ENCODE peak calls at places on chromosome 2, in six cellular contexts. K, S, G, J, P and H are unnamed samples.

GRCh38 chr2:236988690-236989639 is 96.7 kb upstream of the COPS8 start:
- DNase-seq in S (no peak), G (peak), K (no peak), J (no peak), P (peak), H (peak)

GRCh38 chr2:107025869-107026380 is 140.0 kb upstream of the ST6GAL2 start:
- DNase-seq in K (peak), P (no peak), S (no peak), G (no peak), J (peak), H (no peak)

GRCh38 chr2:153986488-153987229 is 114.9 kb downstream of the GALNT13 start:
- DNase-seq in K (no peak), P (no peak), G (no peak), J (no peak), S (no peak), H (no peak)

GRCh38 chr2:3458396-3459184 is 60.7 kb downstream of the ADI1 start:
- DNase-seq in K (no peak), G (no peak), J (no peak), P (no peak), S (no peak), H (peak)

GRCh38 chr2:65662654-65663432 is 230.4 kb upstream of the SPRED2 start:
- DNase-seq in S (no peak), P (no peak), J (peak), K (peak), G (no peak), H (no peak)

GRCh38 chr2:16656784-16657391 is 8.7 kb downstream of the CYRIA start:
- DNase-seq in P (no peak), J (no peak), G (peak), S (peak), K (no peak), H (peak)

GRCh38 chr2:187138240-187138639 is 289.3 kb upstream of the ZSWIM2 start:
- DNase-seq in K (no peak), G (peak), P (no peak), J (peak), S (peak), H (peak)

GRCh38 chr2:96537734-96538486 is 1.4 kb downstream of the ARID5A start:
- DNase-seq in J (no peak), K (no peak), P (no peak), S (no peak), G (no peak), H (no peak)

GRCh38 chr2:122469147-122469546 is 713.7 kb downstream of the TSN start:
- DNase-seq in S (no peak), K (no peak), G (no peak), P (no peak), J (no peak), H (no peak)

GRCh38 chr2:28748176-28748575 is 3.5 kb upstream of the PPP1CB start:
- DNase-seq in K (no peak), P (no peak), J (no peak), S (no peak), G (no peak), H (no peak)

DNA sequence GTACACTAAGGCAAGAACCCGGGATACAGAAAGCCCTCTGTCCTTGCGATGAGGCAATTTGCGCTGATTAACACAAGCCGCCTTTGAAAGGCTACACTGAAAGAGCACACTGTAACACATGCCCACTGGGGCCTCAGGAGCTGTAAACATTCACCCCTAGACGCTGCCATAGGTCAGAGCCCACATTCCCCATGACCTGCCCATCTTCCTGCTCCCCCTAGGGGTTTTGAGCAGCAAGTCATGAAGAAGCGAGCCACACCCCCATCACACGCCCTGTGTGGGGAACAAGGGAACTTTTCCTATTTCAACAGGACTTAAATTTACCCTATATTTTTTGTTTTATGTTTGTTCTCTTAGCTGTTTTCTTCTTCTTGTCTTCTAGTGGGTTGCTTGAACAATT is 47.8 kb upstream of the SLC4A10 start:
- DNase-seq in K (no peak), P (no peak), G (no peak), S (peak), J (no peak), H (no peak)
- TF ChIP-seq CTCF in K (no peak), P (no peak), G (no peak), S (peak), J (peak), H (no peak)

DNA sequence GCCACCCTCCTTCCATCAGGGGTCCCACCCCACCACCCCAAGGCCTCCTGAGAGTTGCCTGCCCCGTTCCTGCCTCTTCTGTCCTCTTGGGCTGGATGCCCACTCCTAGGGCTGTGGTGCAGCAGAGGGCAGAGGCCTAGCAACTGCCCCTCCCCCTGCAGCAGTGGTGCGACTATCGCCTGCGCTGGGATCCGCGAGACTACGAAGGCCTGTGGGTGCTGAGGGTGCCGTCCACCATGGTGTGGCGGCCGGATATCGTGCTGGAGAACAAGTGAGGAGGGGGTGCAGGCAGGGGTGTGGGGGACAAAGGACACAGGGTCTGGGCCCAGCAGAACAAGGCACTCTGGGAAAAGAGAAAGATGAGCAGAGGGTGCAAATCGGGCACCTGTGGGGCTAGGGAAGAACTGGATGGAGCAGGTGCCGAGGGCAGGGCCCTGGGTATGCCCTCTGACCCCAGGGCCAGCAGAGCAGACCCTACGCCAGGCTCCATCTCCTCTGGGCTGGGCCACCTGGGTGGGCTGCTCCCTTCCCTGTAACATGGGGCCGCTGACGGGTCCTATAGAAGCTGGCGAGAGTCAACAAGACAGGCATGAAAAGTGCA is 1.0 kb downstream of the CHRNG start:
- DNase-seq in P (peak), K (no peak), S (no peak), G (no peak), J (no peak), H (no peak)
- TF ChIP-seq CTCF in P (no peak), K (no peak), S (no peak), G (no peak), J (no peak), H (no peak)

DNA sequence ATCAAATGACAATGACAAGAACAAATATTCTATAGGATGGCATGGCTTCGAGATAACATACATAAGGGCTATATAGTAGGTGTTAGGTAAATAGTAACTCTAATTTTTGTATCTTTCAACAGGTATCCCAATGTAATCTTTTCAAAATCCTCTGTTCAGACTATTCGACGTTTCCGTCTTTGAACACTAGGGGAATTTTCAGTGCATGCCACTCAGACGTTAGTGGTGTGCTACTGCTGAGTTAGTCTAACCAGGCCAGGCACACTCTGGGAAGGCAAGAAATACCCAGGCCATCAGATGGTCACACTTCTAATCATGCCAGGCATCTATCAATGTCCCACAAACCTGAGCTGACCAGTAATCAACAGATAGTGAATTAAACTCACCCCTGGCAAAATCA is 14.6 kb upstream of the CREG2 start:
- DNase-seq in G (no peak), P (no peak), K (no peak), S (no peak), J (no peak), H (no peak)
- TF ChIP-seq CTCF in G (no peak), P (no peak), K (no peak), S (peak), J (peak), H (no peak)

DNA sequence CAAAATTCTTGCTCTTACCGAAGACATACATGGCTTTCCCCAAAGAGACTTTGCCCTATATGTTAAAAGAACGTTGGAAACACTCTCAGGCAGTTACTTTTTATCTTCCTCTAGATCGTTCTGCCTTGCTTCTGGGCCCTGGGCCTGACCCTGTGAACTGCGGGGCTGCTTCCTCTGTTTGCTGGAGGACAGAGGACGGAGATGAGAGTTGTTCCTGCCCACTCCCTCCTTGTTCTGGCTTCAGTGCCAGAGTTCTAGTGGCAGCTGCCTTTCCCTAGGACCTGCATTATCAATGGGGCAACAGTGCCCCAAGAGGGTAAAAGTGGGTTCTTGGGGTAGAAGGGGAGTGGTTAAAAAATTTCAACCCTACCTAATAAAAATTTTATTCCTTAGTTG is 6.5 kb upstream of the FN1 start:
- DNase-seq in G (no peak), K (no peak), J (no peak), S (no peak), P (no peak), H (no peak)
- TF ChIP-seq CTCF in G (no peak), K (no peak), J (peak), S (peak), P (no peak), H (no peak)

DNA sequence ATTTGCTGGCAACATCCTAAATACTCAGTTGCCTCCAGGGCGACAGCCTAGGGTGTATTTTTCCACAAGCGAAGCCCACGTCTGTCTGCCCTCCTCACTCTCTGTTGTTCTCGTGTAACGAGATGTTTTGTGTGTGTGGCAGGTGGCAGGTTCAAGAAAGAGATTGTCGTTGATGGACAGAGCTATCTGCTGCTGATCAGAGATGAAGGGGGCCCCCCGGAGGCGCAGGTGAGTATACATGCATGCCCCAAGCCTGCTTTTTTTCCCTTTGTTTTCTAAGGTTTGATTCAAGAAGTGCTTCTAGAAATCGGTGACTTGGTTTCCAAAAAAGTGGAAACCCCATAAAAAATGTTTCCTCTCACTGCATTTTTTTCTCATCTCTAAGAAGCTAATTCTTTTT is 247.0 kb downstream of the AGAP1 start:
- DNase-seq in J (no peak), S (no peak), G (no peak), P (no peak), K (no peak), H (no peak)
- TF ChIP-seq CTCF in J (peak), S (peak), G (no peak), P (no peak), K (no peak), H (no peak)

GRCh38 chr2:63840785-63841253 is 877 bp upstream of the UGP2 start:
- DNase-seq in G (peak), K (peak), S (peak), P (peak), J (peak), H (peak)

GRCh38 chr2:63840081-63840784 is 1.5 kb upstream of the UGP2 start:
- DNase-seq in G (no peak), K (no peak), P (no peak), J (no peak), S (peak), H (no peak)

GRCh38 chr2:63843093-63843492 is 1.4 kb downstream of the UGP2 start:
- DNase-seq in S (no peak), P (no peak), J (no peak), K (no peak), G (no peak), H (no peak)

GRCh38 chr2:63842149-63843061 is 709 bp downstream of the UGP2 start:
- DNase-seq in K (no peak), S (peak), G (peak), P (peak), J (peak), H (peak)

DNA sequence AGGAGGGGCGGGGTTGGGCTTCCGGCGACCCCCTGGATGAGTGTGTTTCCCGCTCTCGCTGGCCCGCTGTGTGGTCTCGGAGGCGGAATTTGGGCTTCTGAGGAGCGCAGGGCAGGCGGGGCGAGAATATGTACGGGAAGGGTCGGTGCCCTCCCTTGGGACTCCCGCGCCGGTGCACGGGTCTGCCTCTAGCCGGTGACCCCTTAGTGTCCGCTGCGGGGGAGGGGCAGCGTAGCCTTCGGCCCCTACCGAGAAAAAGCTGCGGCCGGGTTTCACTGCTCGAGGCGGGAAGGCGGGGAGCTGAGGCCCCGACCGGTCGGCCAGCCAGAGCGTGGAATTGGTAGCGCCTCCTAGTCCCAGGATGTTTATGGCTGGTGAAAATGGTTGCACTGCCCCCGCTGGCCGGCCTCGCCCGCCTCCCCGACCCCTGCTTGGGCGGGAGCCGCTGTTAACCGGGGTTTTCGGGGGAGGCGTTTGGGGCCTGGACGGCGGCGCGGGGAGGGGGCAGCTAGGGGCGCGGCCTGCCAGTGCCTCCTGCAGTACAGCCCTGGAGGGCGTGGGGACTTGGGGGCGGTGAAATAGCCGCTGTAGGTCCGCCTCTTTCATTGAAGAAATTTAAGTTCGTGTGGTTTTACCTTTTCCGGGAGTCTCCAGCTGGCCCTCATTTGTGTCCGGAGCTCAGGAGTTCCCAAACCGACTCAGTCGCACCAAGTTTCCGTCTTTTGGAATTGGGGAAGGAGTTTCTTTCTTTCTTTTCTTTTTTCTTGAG is at the start of gene UGP2:
- DNase-seq in K (peak), P (peak), S (peak), J (peak), G (peak), H (peak)
- TF ChIP-seq CTCF in K (peak), P (no peak), S (peak), J (peak), G (peak), H (no peak)

GRCh38 chr2:201401815-201402214 is 44.7 kb upstream of the FLACC1 start:
- DNase-seq in S (no peak), G (no peak), J (no peak), K (no peak), P (no peak), H (no peak)
- TF ChIP-seq CTCF in S (no peak), G (no peak), J (no peak), K (no peak), P (no peak), H (no peak)

GRCh38 chr2:137943948-137944347 is 20.3 kb upstream of the HNMT start:
- DNase-seq in G (no peak), P (no peak), S (no peak), K (no peak), J (no peak), H (no peak)
- TF ChIP-seq CTCF in G (no peak), P (no peak), S (peak), K (no peak), J (peak), H (no peak)

DNA sequence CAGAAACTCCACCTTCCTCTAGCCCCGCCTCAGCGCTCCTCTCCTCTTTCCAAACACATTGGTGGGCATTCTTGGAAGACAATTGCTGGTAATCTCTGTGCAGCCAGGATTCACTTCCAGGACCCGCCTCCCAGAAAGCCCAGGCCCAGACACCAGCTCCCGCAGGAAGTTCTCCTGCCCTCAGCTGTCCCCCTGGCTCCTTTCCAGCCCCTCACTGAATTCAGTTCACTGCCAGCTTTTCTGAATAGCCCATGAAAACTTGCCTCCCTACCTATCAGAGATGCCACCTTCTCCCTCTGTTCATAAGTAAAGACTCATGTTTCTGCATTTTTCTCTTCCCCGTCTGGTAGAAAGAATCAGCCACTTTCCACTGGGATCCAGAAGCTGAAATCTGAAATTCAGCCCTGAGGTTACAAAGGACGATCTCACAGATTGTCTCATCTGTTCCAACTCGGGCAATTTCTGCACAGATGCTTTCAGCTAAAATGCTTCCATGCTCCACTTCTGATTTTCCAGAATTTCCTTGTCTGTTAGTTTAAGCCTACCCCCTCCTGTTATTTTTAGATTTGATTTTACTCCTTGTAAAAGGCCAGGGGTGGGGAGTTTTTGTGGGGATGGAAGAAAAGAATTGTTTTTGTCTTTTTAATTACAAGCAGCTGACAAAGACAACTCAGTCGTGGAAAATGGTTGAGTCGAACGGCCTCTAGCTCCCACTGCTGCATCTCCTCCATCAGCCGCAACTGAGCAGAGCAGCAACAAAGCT is 98.1 kb downstream of the SP3 start:
- DNase-seq in J (no peak), S (no peak), G (no peak), K (no peak), P (no peak), H (no peak)
- TF ChIP-seq CTCF in J (no peak), S (no peak), G (no peak), K (no peak), P (no peak), H (no peak)

GRCh38 chr2:206324869-206325268 is 50.4 kb downstream of the ZDBF2 start:
- DNase-seq in K (no peak), J (no peak), S (no peak), G (no peak), P (no peak), H (no peak)

GRCh38 chr2:206323033-206323432 is 48.6 kb downstream of the ZDBF2 start:
- DNase-seq in S (no peak), P (no peak), G (no peak), J (no peak), K (no peak), H (no peak)

GRCh38 chr2:206328979-206329378 is 54.5 kb downstream of the ZDBF2 start:
- DNase-seq in S (no peak), J (no peak), K (no peak), P (no peak), G (peak), H (no peak)

GRCh38 chr2:206323486-206323885 is 49.0 kb downstream of the ZDBF2 start:
- DNase-seq in J (no peak), G (no peak), P (no peak), S (no peak), K (no peak), H (no peak)
- TF ChIP-seq CTCF in J (no peak), G (no peak), P (no peak), S (no peak), K (no peak), H (no peak)